ENCODE peak calls at places on chromosome 16, in eight cellular contexts. One of them, this sample, is unnamed.

GRCh38 chr16:86199871-86200700 is 301.1 kb downstream of the IRF8 start:
- DNase-seq in AG20443: no peak
- DNase-seq in stimulated activated CD8-positive, alpha-beta memory T cell treated with anti-CD3 and anti-CD28 coated beads, Interleukin-12 subunit alpha, Interleukin-12 subunit beta, amount 100 ng/mL, for 4 hours: no peak
- DNase-seq in GM04504: no peak
- DNase-seq in NCI-H2107: no peak
- DNase-seq in cardiac septum: no peak
- DNase-seq in RWPE1: no peak
- DNase-seq in NCI-H1417: no peak
- DNase-seq in this sample: no peak

GRCh38 chr16:72995151-72995881 is 52.6 kb downstream of the ZFHX3 start:
- DNase-seq in AG20443: no peak
- DNase-seq in stimulated activated CD8-positive, alpha-beta memory T cell treated with anti-CD3 and anti-CD28 coated beads, Interleukin-12 subunit alpha, Interleukin-12 subunit beta, amount 100 ng/mL, for 4 hours: no peak
- DNase-seq in GM04504: no peak
- DNase-seq in NCI-H2107: no peak
- DNase-seq in cardiac septum: no peak
- DNase-seq in RWPE1: no peak
- DNase-seq in NCI-H1417: peak; percentile 44
- DNase-seq in this sample: peak; percentile 73

GRCh38 chr16:63617990-63618763 is 1503.7 kb downstream of the CDH11 start:
- DNase-seq in AG20443: no peak
- DNase-seq in stimulated activated CD8-positive, alpha-beta memory T cell treated with anti-CD3 and anti-CD28 coated beads, Interleukin-12 subunit alpha, Interleukin-12 subunit beta, amount 100 ng/mL, for 4 hours: no peak
- DNase-seq in GM04504: no peak
- DNase-seq in NCI-H2107: no peak
- DNase-seq in cardiac septum: no peak
- DNase-seq in RWPE1: no peak
- DNase-seq in NCI-H1417: no peak
- DNase-seq in this sample: peak; percentile 29

GRCh38 chr16:50213939-50214519 is 52.3 kb upstream of the ADCY7 start:
- DNase-seq in AG20443: peak; percentile 45
- DNase-seq in stimulated activated CD8-positive, alpha-beta memory T cell treated with anti-CD3 and anti-CD28 coated beads, Interleukin-12 subunit alpha, Interleukin-12 subunit beta, amount 100 ng/mL, for 4 hours: no peak
- DNase-seq in GM04504: no peak
- DNase-seq in NCI-H2107: peak; percentile 11
- DNase-seq in cardiac septum: no peak
- DNase-seq in RWPE1: no peak
- DNase-seq in NCI-H1417: peak; percentile 72
- DNase-seq in this sample: no peak

GRCh38 chr16:87160752-87161337 is 156.3 kb downstream of the C16orf95 start:
- DNase-seq in AG20443: no peak
- DNase-seq in stimulated activated CD8-positive, alpha-beta memory T cell treated with anti-CD3 and anti-CD28 coated beads, Interleukin-12 subunit alpha, Interleukin-12 subunit beta, amount 100 ng/mL, for 4 hours: no peak
- DNase-seq in GM04504: no peak
- DNase-seq in NCI-H2107: no peak
- DNase-seq in cardiac septum: no peak
- DNase-seq in RWPE1: peak; percentile 70
- DNase-seq in NCI-H1417: no peak
- DNase-seq in this sample: no peak

GRCh38 chr16:81005644-81006471 is 827 bp downstream of the CMC2 start:
- DNase-seq in AG20443: no peak
- DNase-seq in stimulated activated CD8-positive, alpha-beta memory T cell treated with anti-CD3 and anti-CD28 coated beads, Interleukin-12 subunit alpha, Interleukin-12 subunit beta, amount 100 ng/mL, for 4 hours: no peak
- DNase-seq in GM04504: no peak
- DNase-seq in NCI-H2107: no peak
- DNase-seq in cardiac septum: no peak
- DNase-seq in RWPE1: peak; percentile 46
- DNase-seq in NCI-H1417: peak; percentile 30
- DNase-seq in this sample: no peak

GRCh38 chr16:65235339-65236177 is 113.7 kb upstream of the CDH11 start:
- DNase-seq in AG20443: no peak
- DNase-seq in stimulated activated CD8-positive, alpha-beta memory T cell treated with anti-CD3 and anti-CD28 coated beads, Interleukin-12 subunit alpha, Interleukin-12 subunit beta, amount 100 ng/mL, for 4 hours: no peak
- DNase-seq in GM04504: no peak
- DNase-seq in NCI-H2107: no peak
- DNase-seq in cardiac septum: no peak
- DNase-seq in RWPE1: no peak
- DNase-seq in NCI-H1417: no peak
- DNase-seq in this sample: peak; percentile 32

GRCh38 chr16:19823322-19823721 is 61.3 kb downstream of the GPRC5B start:
- DNase-seq in AG20443: no peak
- DNase-seq in stimulated activated CD8-positive, alpha-beta memory T cell treated with anti-CD3 and anti-CD28 coated beads, Interleukin-12 subunit alpha, Interleukin-12 subunit beta, amount 100 ng/mL, for 4 hours: no peak
- DNase-seq in GM04504: no peak
- DNase-seq in NCI-H2107: no peak
- DNase-seq in cardiac septum: no peak
- DNase-seq in RWPE1: no peak
- DNase-seq in NCI-H1417: no peak
- DNase-seq in this sample: no peak

GRCh38 chr16:55367301-55367745 is 43.3 kb downstream of the IRX6 start:
- DNase-seq in AG20443: peak; percentile 24
- DNase-seq in stimulated activated CD8-positive, alpha-beta memory T cell treated with anti-CD3 and anti-CD28 coated beads, Interleukin-12 subunit alpha, Interleukin-12 subunit beta, amount 100 ng/mL, for 4 hours: no peak
- DNase-seq in GM04504: no peak
- DNase-seq in NCI-H2107: no peak
- DNase-seq in cardiac septum: no peak
- DNase-seq in RWPE1: no peak
- DNase-seq in NCI-H1417: no peak
- DNase-seq in this sample: no peak

GRCh38 chr16:85633438-85633743 is 20.3 kb downstream of the GSE1 start:
- DNase-seq in AG20443: no peak
- DNase-seq in stimulated activated CD8-positive, alpha-beta memory T cell treated with anti-CD3 and anti-CD28 coated beads, Interleukin-12 subunit alpha, Interleukin-12 subunit beta, amount 100 ng/mL, for 4 hours: no peak
- DNase-seq in GM04504: no peak
- DNase-seq in NCI-H2107: no peak
- DNase-seq in cardiac septum: no peak
- DNase-seq in RWPE1: no peak
- DNase-seq in NCI-H1417: no peak
- DNase-seq in this sample: no peak

GRCh38 chr16:23182675-23183485 is at the start of gene SCNN1G:
- DNase-seq in AG20443: peak; percentile 21
- DNase-seq in stimulated activated CD8-positive, alpha-beta memory T cell treated with anti-CD3 and anti-CD28 coated beads, Interleukin-12 subunit alpha, Interleukin-12 subunit beta, amount 100 ng/mL, for 4 hours: no peak
- DNase-seq in GM04504: no peak
- DNase-seq in NCI-H2107: peak; percentile 21
- DNase-seq in cardiac septum: no peak
- DNase-seq in RWPE1: peak; percentile 10
- DNase-seq in NCI-H1417: peak; percentile 73
- DNase-seq in this sample: peak; percentile 33

GRCh38 chr16:80463303-80463702 is 77.5 kb upstream of the DYNLRB2 start:
- DNase-seq in AG20443: no peak
- DNase-seq in stimulated activated CD8-positive, alpha-beta memory T cell treated with anti-CD3 and anti-CD28 coated beads, Interleukin-12 subunit alpha, Interleukin-12 subunit beta, amount 100 ng/mL, for 4 hours: no peak
- DNase-seq in GM04504: no peak
- DNase-seq in NCI-H2107: no peak
- DNase-seq in cardiac septum: no peak
- DNase-seq in RWPE1: no peak
- DNase-seq in NCI-H1417: no peak
- DNase-seq in this sample: no peak

GRCh38 chr16:31380201-31380600 is 12.9 kb upstream of the ITGAD start:
- DNase-seq in AG20443: no peak
- DNase-seq in stimulated activated CD8-positive, alpha-beta memory T cell treated with anti-CD3 and anti-CD28 coated beads, Interleukin-12 subunit alpha, Interleukin-12 subunit beta, amount 100 ng/mL, for 4 hours: no peak
- DNase-seq in GM04504: no peak
- DNase-seq in NCI-H2107: no peak
- DNase-seq in cardiac septum: no peak
- DNase-seq in RWPE1: no peak
- DNase-seq in NCI-H1417: no peak
- DNase-seq in this sample: no peak

GRCh38 chr16:57736419-57737281 is 1.1 kb downstream of the KATNB1 start:
- DNase-seq in AG20443: peak; percentile 77
- DNase-seq in stimulated activated CD8-positive, alpha-beta memory T cell treated with anti-CD3 and anti-CD28 coated beads, Interleukin-12 subunit alpha, Interleukin-12 subunit beta, amount 100 ng/mL, for 4 hours: no peak
- DNase-seq in GM04504: peak; percentile 40
- DNase-seq in NCI-H2107: peak; percentile 31
- DNase-seq in cardiac septum: no peak
- DNase-seq in RWPE1: peak; percentile 59
- DNase-seq in NCI-H1417: peak; percentile 77
- DNase-seq in this sample: peak; percentile 36

GRCh38 chr16:30526137-30526822 is at the start of gene ZNF768:
- DNase-seq in AG20443: peak; percentile 85
- DNase-seq in stimulated activated CD8-positive, alpha-beta memory T cell treated with anti-CD3 and anti-CD28 coated beads, Interleukin-12 subunit alpha, Interleukin-12 subunit beta, amount 100 ng/mL, for 4 hours: no peak
- DNase-seq in GM04504: no peak
- DNase-seq in NCI-H2107: no peak
- DNase-seq in cardiac septum: peak; percentile 81
- DNase-seq in RWPE1: no peak
- DNase-seq in NCI-H1417: peak; percentile 40
- DNase-seq in this sample: peak; percentile 77

GRCh38 chr16:64654137-64654652 is 467.7 kb downstream of the CDH11 start:
- DNase-seq in AG20443: no peak
- DNase-seq in stimulated activated CD8-positive, alpha-beta memory T cell treated with anti-CD3 and anti-CD28 coated beads, Interleukin-12 subunit alpha, Interleukin-12 subunit beta, amount 100 ng/mL, for 4 hours: no peak
- DNase-seq in GM04504: no peak
- DNase-seq in NCI-H2107: no peak
- DNase-seq in cardiac septum: no peak
- DNase-seq in RWPE1: no peak
- DNase-seq in NCI-H1417: no peak
- DNase-seq in this sample: no peak

GRCh38 chr16:81095953-81096714 is at the start of gene GCSH:
- DNase-seq in AG20443: peak; percentile 99
- DNase-seq in stimulated activated CD8-positive, alpha-beta memory T cell treated with anti-CD3 and anti-CD28 coated beads, Interleukin-12 subunit alpha, Interleukin-12 subunit beta, amount 100 ng/mL, for 4 hours: peak; percentile 97
- DNase-seq in GM04504: peak; percentile 96
- DNase-seq in NCI-H2107: peak; percentile 92
- DNase-seq in cardiac septum: peak; percentile 100
- DNase-seq in RWPE1: peak; percentile 97
- DNase-seq in NCI-H1417: peak; percentile 98
- DNase-seq in this sample: peak; percentile 99

GRCh38 chr16:56682703-56683397 is 580 bp downstream of the MT1X start:
- DNase-seq in AG20443: no peak
- DNase-seq in stimulated activated CD8-positive, alpha-beta memory T cell treated with anti-CD3 and anti-CD28 coated beads, Interleukin-12 subunit alpha, Interleukin-12 subunit beta, amount 100 ng/mL, for 4 hours: no peak
- DNase-seq in GM04504: no peak
- DNase-seq in NCI-H2107: no peak
- DNase-seq in cardiac septum: no peak
- DNase-seq in RWPE1: no peak
- DNase-seq in NCI-H1417: no peak
- DNase-seq in this sample: no peak

GRCh38 chr16:14028207-14028606 is 42.9 kb upstream of the MRTFB start:
- DNase-seq in AG20443: no peak
- DNase-seq in stimulated activated CD8-positive, alpha-beta memory T cell treated with anti-CD3 and anti-CD28 coated beads, Interleukin-12 subunit alpha, Interleukin-12 subunit beta, amount 100 ng/mL, for 4 hours: no peak
- DNase-seq in GM04504: no peak
- DNase-seq in NCI-H2107: peak; percentile 45
- DNase-seq in cardiac septum: no peak
- DNase-seq in RWPE1: no peak
- DNase-seq in NCI-H1417: peak; percentile 74
- DNase-seq in this sample: no peak

GRCh38 chr16:86531193-86531550 is 20.8 kb downstream of the FOXF1 start:
- DNase-seq in AG20443: no peak
- DNase-seq in stimulated activated CD8-positive, alpha-beta memory T cell treated with anti-CD3 and anti-CD28 coated beads, Interleukin-12 subunit alpha, Interleukin-12 subunit beta, amount 100 ng/mL, for 4 hours: no peak
- DNase-seq in GM04504: no peak
- DNase-seq in NCI-H2107: no peak
- DNase-seq in cardiac septum: no peak
- DNase-seq in RWPE1: no peak
- DNase-seq in NCI-H1417: no peak
- DNase-seq in this sample: no peak

GRCh38 chr16:74954763-74955162 is 30.2 kb downstream of the WDR59 start:
- DNase-seq in AG20443: no peak
- DNase-seq in stimulated activated CD8-positive, alpha-beta memory T cell treated with anti-CD3 and anti-CD28 coated beads, Interleukin-12 subunit alpha, Interleukin-12 subunit beta, amount 100 ng/mL, for 4 hours: no peak
- DNase-seq in GM04504: no peak
- DNase-seq in NCI-H2107: no peak
- DNase-seq in cardiac septum: no peak
- DNase-seq in RWPE1: no peak
- DNase-seq in NCI-H1417: no peak
- DNase-seq in this sample: no peak

GRCh38 chr16:69367980-69368379 is 16.4 kb upstream of the TMED6 start:
- DNase-seq in AG20443: no peak
- DNase-seq in stimulated activated CD8-positive, alpha-beta memory T cell treated with anti-CD3 and anti-CD28 coated beads, Interleukin-12 subunit alpha, Interleukin-12 subunit beta, amount 100 ng/mL, for 4 hours: no peak
- DNase-seq in GM04504: no peak
- DNase-seq in NCI-H2107: no peak
- DNase-seq in cardiac septum: no peak
- DNase-seq in RWPE1: no peak
- DNase-seq in NCI-H1417: no peak
- DNase-seq in this sample: no peak

GRCh38 chr16:87278191-87279093 is 38.8 kb downstream of the C16orf95 start:
- DNase-seq in AG20443: peak; percentile 95
- DNase-seq in stimulated activated CD8-positive, alpha-beta memory T cell treated with anti-CD3 and anti-CD28 coated beads, Interleukin-12 subunit alpha, Interleukin-12 subunit beta, amount 100 ng/mL, for 4 hours: peak; percentile 5
- DNase-seq in GM04504: peak; percentile 44
- DNase-seq in NCI-H2107: peak; percentile 7
- DNase-seq in cardiac septum: no peak
- DNase-seq in RWPE1: peak; percentile 84
- DNase-seq in NCI-H1417: peak; percentile 58
- DNase-seq in this sample: peak; percentile 90

GRCh38 chr16:86831366-86831765 is 253.0 kb downstream of the FOXL1 start:
- DNase-seq in AG20443: no peak
- DNase-seq in stimulated activated CD8-positive, alpha-beta memory T cell treated with anti-CD3 and anti-CD28 coated beads, Interleukin-12 subunit alpha, Interleukin-12 subunit beta, amount 100 ng/mL, for 4 hours: no peak
- DNase-seq in GM04504: no peak
- DNase-seq in NCI-H2107: no peak
- DNase-seq in cardiac septum: peak; percentile 14
- DNase-seq in RWPE1: no peak
- DNase-seq in NCI-H1417: no peak
- DNase-seq in this sample: no peak

GRCh38 chr16:88292007-88292940 is 90.5 kb upstream of the ZNF469 start:
- DNase-seq in AG20443: peak; percentile 37
- DNase-seq in stimulated activated CD8-positive, alpha-beta memory T cell treated with anti-CD3 and anti-CD28 coated beads, Interleukin-12 subunit alpha, Interleukin-12 subunit beta, amount 100 ng/mL, for 4 hours: no peak
- DNase-seq in GM04504: no peak
- DNase-seq in NCI-H2107: no peak
- DNase-seq in cardiac septum: no peak
- DNase-seq in RWPE1: no peak
- DNase-seq in NCI-H1417: no peak
- DNase-seq in this sample: no peak

GRCh38 chr16:68234188-68235104 is 1.5 kb downstream of the ESRP2 start:
- DNase-seq in AG20443: no peak
- DNase-seq in stimulated activated CD8-positive, alpha-beta memory T cell treated with anti-CD3 and anti-CD28 coated beads, Interleukin-12 subunit alpha, Interleukin-12 subunit beta, amount 100 ng/mL, for 4 hours: no peak
- DNase-seq in GM04504: no peak
- DNase-seq in NCI-H2107: no peak
- DNase-seq in cardiac septum: no peak
- DNase-seq in RWPE1: peak; percentile 71
- DNase-seq in NCI-H1417: peak; percentile 89
- DNase-seq in this sample: peak; percentile 71

GRCh38 chr16:9680021-9680655 is 502.1 kb downstream of the GRIN2A start:
- DNase-seq in AG20443: no peak
- DNase-seq in stimulated activated CD8-positive, alpha-beta memory T cell treated with anti-CD3 and anti-CD28 coated beads, Interleukin-12 subunit alpha, Interleukin-12 subunit beta, amount 100 ng/mL, for 4 hours: no peak
- DNase-seq in GM04504: no peak
- DNase-seq in NCI-H2107: no peak
- DNase-seq in cardiac septum: no peak
- DNase-seq in RWPE1: no peak
- DNase-seq in NCI-H1417: no peak
- DNase-seq in this sample: no peak

GRCh38 chr16:11470676-11471415 is 115.9 kb downstream of the LITAF start:
- DNase-seq in AG20443: no peak
- DNase-seq in stimulated activated CD8-positive, alpha-beta memory T cell treated with anti-CD3 and anti-CD28 coated beads, Interleukin-12 subunit alpha, Interleukin-12 subunit beta, amount 100 ng/mL, for 4 hours: no peak
- DNase-seq in GM04504: no peak
- DNase-seq in NCI-H2107: no peak
- DNase-seq in cardiac septum: no peak
- DNase-seq in RWPE1: no peak
- DNase-seq in NCI-H1417: no peak
- DNase-seq in this sample: no peak

This sample was measured in WTC11.